ENCODE peak calls at places on chromosomes 3 and 15, in six cellular contexts. One of them, this sample, is unnamed.
A peak's percentile ranks its signal among the peaks of the same experiment; 100 is the strongest.

GRCh38 chr15:62950455-62950854 is 92.1 kb upstream of the TPM1 start:
- DNase-seq in NCI-H1092: no peak
- DNase-seq in A673: no peak
- DNase-seq in GM10248: no peak
- DNase-seq in skeletal muscle cell: no peak
- DNase-seq in NCI-H2029: no peak
- DNase-seq in this sample: no peak

GRCh38 chr3:103308921-103309320 is 874.1 kb downstream of the ZPLD1 start:
- DNase-seq in NCI-H1092: no peak
- DNase-seq in A673: no peak
- DNase-seq in GM10248: no peak
- DNase-seq in skeletal muscle cell: no peak
- DNase-seq in NCI-H2029: no peak
- DNase-seq in this sample: no peak

GRCh38 chr3:128416578-128417150 is 50.0 kb downstream of the DNAJB8 start:
- DNase-seq in NCI-H1092: no peak
- DNase-seq in A673: no peak
- DNase-seq in GM10248: no peak
- DNase-seq in skeletal muscle cell: peak; percentile 27
- DNase-seq in NCI-H2029: no peak
- DNase-seq in this sample: peak; percentile 49

GRCh38 chr15:52183562-52184173 is 7.5 kb downstream of the GNB5 start:
- DNase-seq in NCI-H1092: no peak
- DNase-seq in A673: no peak
- DNase-seq in GM10248: no peak
- DNase-seq in skeletal muscle cell: no peak
- DNase-seq in NCI-H2029: no peak
- DNase-seq in this sample: peak; percentile 33

GRCh38 chr3:79297242-79297641 is 470.6 kb downstream of the ROBO1 start:
- DNase-seq in NCI-H1092: peak; percentile 34
- DNase-seq in A673: peak; percentile 7
- DNase-seq in GM10248: no peak
- DNase-seq in skeletal muscle cell: peak; percentile 88
- DNase-seq in NCI-H2029: no peak
- DNase-seq in this sample: no peak

GRCh38 chr3:15645740-15646490 is 44.4 kb downstream of the BTD start:
- DNase-seq in NCI-H1092: no peak
- DNase-seq in A673: peak; percentile 87
- DNase-seq in GM10248: no peak
- DNase-seq in skeletal muscle cell: peak; percentile 92
- DNase-seq in NCI-H2029: no peak
- DNase-seq in this sample: no peak

GRCh38 chr3:99467420-99467819 is 171.0 kb upstream of the COL8A1 start:
- DNase-seq in NCI-H1092: no peak
- DNase-seq in A673: no peak
- DNase-seq in GM10248: no peak
- DNase-seq in skeletal muscle cell: no peak
- DNase-seq in NCI-H2029: no peak
- DNase-seq in this sample: no peak

GRCh38 chr3:159804726-159805410 is 183.8 kb upstream of the IL12A start:
- DNase-seq in NCI-H1092: peak; percentile 37
- DNase-seq in A673: peak; percentile 90
- DNase-seq in GM10248: peak; percentile 72
- DNase-seq in skeletal muscle cell: no peak
- DNase-seq in NCI-H2029: peak; percentile 49
- DNase-seq in this sample: peak; percentile 62

GRCh38 chr3:58236527-58237237 is 910 bp upstream of the ABHD6 start:
- DNase-seq in NCI-H1092: no peak
- DNase-seq in A673: no peak
- DNase-seq in GM10248: no peak
- DNase-seq in skeletal muscle cell: no peak
- DNase-seq in NCI-H2029: no peak
- DNase-seq in this sample: no peak

GRCh38 chr3:70000563-70001081 is 1.1 kb downstream of the SAMMSON start:
- DNase-seq in NCI-H1092: no peak
- DNase-seq in A673: no peak
- DNase-seq in GM10248: no peak
- DNase-seq in skeletal muscle cell: no peak
- DNase-seq in NCI-H2029: peak; percentile 17
- DNase-seq in this sample: no peak

GRCh38 chr3:170780955-170781354 is 89.0 kb downstream of the RPL22L1 start:
- DNase-seq in NCI-H1092: no peak
- DNase-seq in A673: no peak
- DNase-seq in GM10248: no peak
- DNase-seq in skeletal muscle cell: peak; percentile 31
- DNase-seq in NCI-H2029: no peak
- DNase-seq in this sample: no peak

GRCh38 chr3:158102660-158103085 is 3.5 kb downstream of the SHOX2 start:
- DNase-seq in NCI-H1092: no peak
- DNase-seq in A673: no peak
- DNase-seq in GM10248: no peak
- DNase-seq in skeletal muscle cell: no peak
- DNase-seq in NCI-H2029: no peak
- DNase-seq in this sample: no peak

GRCh38 chr3:69740103-69741021 is 1.1 kb downstream of the MITF start:
- DNase-seq in NCI-H1092: no peak
- DNase-seq in A673: no peak
- DNase-seq in GM10248: peak; percentile 17
- DNase-seq in skeletal muscle cell: no peak
- DNase-seq in NCI-H2029: peak; percentile 5
- DNase-seq in this sample: no peak

This sample was measured in KBM-7.